ENCODE peak calls at places on chromosomes 7 and 10, in five cellular contexts. A is fibroblast of lung, W is lung, O is foreskin fibroblast, E is transverse colon. I is an unnamed sample.

GRCh38 chr7:142620375-142620774 is 128.9 kb upstream of the PRSS1 start:
- DNase-seq in E (no peak), W (no peak), A (no peak), O (no peak), I (no peak)

GRCh38 chr7:116592445-116592844 is 67.6 kb downstream of the CAV1 start:
- DNase-seq in W (peak; percentile 41), E (peak; percentile 45), O (no peak), A (no peak), I (no peak)

GRCh38 chr7:97003262-97004236 is 1.8 kb upstream of the DLX6 start:
- DNase-seq in E (no peak), O (no peak), W (no peak), A (no peak), I (no peak)

GRCh38 chr7:44769381-44770209 is 20.9 kb downstream of the ZMIZ2 start:
- DNase-seq in W (no peak), E (peak; percentile 44), A (peak; percentile 67), O (peak; percentile 46), I (no peak)

GRCh38 chr7:80834105-80834410 is 84.8 kb downstream of the SEMA3C start:
- DNase-seq in W (no peak), O (no peak), E (no peak), A (no peak), I (peak; percentile 95)

GRCh38 chr7:74499835-74500388 is 46.2 kb downstream of the GTF2IRD1 start:
- DNase-seq in A (no peak), O (no peak), W (no peak), E (no peak), I (no peak)

GRCh38 chr10:110420401-110421193 is 77.1 kb upstream of the DUSP5 start:
- DNase-seq in O (peak; percentile 77), E (no peak), A (peak; percentile 40), W (peak; percentile 78), I (no peak)

GRCh38 chr10:30284860-30285594 is 64.1 kb downstream of the MTPAP start:
- DNase-seq in W (no peak), O (peak; percentile 74), A (peak; percentile 22), E (no peak), I (no peak)

GRCh38 chr7:64884085-64884912 is 18.8 kb upstream of the ZNF273 start:
- DNase-seq in E (no peak), A (no peak), W (no peak), O (no peak), I (no peak)

GRCh38 chr7:24290004-24290641 is 6.1 kb downstream of the NPY start:
- DNase-seq in E (no peak), W (no peak), A (peak; percentile 36), O (peak; percentile 17), I (no peak)

GRCh38 chr10:22315455-22316285 is 518 bp upstream of the COMMD3 start:
- DNase-seq in A (no peak), W (peak; percentile 42), E (no peak), O (peak; percentile 35), I (no peak)
- H3K4me3 ChIP-seq in A (peak overlapping the region; percentile 71), W (peak overlapping the region; percentile 90), E (peak overlapping the region; percentile 87), O (peak overlapping the region; percentile 70), I (peak overlapping the region; percentile 72)

GRCh38 chr10:4319870-4320367 is 506.1 kb upstream of the AKR1E2 start:
- DNase-seq in W (no peak), A (no peak), E (no peak), O (no peak), I (no peak)
- TF ChIP-seq CTCF in W (no peak), A (no peak), E (no peak), O (no peak), I (no peak)

GRCh38 chr7:15684036-15684815 is 2.3 kb downstream of the MEOX2 start:
- DNase-seq in A (no peak), W (no peak), O (peak; percentile 41), E (no peak), I (no peak)
- H3K4me3 ChIP-seq in A (peak overlapping the region; percentile 73), W (no peak overlapping the region), O (peak overlapping the region; percentile 9), E (no peak overlapping the region), I (no peak overlapping the region)

DNA sequence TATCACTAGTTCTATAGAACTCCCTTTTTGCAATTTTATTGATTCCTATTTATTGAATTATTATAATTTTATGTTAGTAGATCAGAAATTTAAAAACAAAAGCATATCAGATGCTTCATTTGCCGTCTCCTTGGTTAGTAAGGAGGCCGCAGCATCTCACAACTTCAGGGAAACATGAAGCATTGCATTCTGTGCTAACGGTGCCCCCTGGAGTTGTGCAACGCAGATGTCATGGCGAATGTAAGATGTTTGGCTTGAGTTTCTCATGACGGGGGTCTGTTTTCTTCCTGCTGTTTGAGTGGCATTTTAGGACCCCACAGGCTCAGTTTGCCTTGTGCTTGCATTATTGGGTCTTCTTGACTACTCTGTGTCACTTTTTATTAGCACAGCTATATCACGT is 124.8 kb downstream of the CNNM2 start:
- DNase-seq in A (no peak), W (no peak), E (no peak), O (no peak), I (no peak)
- TF ChIP-seq CTCF in A (no peak), W (no peak), E (no peak), O (no peak), I (no peak)

GRCh38 chr10:121179006-121179405 is 327.8 kb downstream of the WDR11 start:
- DNase-seq in O (no peak), E (no peak), A (no peak), W (no peak), I (no peak)
- H3K4me3 ChIP-seq in O (no peak overlapping the region), E (no peak overlapping the region), A (no peak overlapping the region), W (no peak overlapping the region), I (no peak overlapping the region)

GRCh38 chr7:136292365-136292764 is 315.2 kb upstream of the MTPN start:
- DNase-seq in E (no peak), O (no peak), W (no peak), A (no peak), I (no peak)

GRCh38 chr7:136293272-136293671 is 316.1 kb upstream of the MTPN start:
- DNase-seq in W (no peak), O (no peak), E (no peak), A (no peak), I (no peak)

GRCh38 chr7:136293841-136294391 is 316.8 kb upstream of the MTPN start:
- DNase-seq in A (no peak), E (no peak), W (no peak), O (no peak), I (no peak)

GRCh38 chr7:136294977-136295376 is 317.8 kb upstream of the MTPN start:
- DNase-seq in W (no peak), O (no peak), E (no peak), A (no peak), I (no peak)
- TF ChIP-seq CTCF in W (no peak), O (no peak), E (no peak), A (no peak), I (no peak)

GRCh38 chr7:93148727-93149126 is 542 bp upstream of the SAMD9L start:
- DNase-seq in O (no peak), E (no peak), W (no peak), A (no peak), I (no peak)

GRCh38 chr7:93147358-93147757 is 827 bp downstream of the SAMD9L start:
- DNase-seq in O (peak; percentile 66), A (peak; percentile 69), E (peak; percentile 47), W (peak; percentile 42), I (no peak)

GRCh38 chr7:93146036-93146435 is 2.1 kb downstream of the SAMD9L start:
- DNase-seq in W (no peak), A (no peak), E (no peak), O (no peak), I (no peak)

GRCh38 chr7:93146465-93147127 is 1.6 kb downstream of the SAMD9L start:
- DNase-seq in O (peak; percentile 18), E (no peak), A (no peak), W (no peak), I (no peak)

DNA sequence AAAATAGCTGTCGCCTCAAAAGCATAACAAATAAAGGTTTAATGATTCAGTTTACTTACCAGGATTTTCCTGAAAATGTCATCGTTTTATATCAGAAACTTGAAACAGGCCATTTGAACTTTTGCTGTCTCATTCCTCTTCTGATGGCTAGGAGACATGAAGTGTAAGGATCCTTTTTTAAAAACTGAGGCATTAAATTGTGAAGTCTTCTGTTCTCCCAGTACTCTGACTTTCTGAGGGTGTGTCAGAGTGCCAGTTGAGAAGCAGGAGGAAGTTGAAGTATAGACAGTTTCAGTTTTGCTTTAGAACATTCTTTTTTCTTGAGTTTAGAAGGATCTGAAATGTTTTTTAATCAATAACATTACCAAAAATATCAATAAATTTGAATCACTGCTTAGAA is at the start of gene SAMD9L:
- DNase-seq in O (peak; percentile 52), W (no peak), A (peak; percentile 9), E (no peak), I (no peak)
- H3K4me3 ChIP-seq in O (peak within 1 kb of the TSS; percentile 42), W (peak within 1 kb of the TSS; percentile 44), A (peak within 1 kb of the TSS; percentile 91), E (peak within 1 kb of the TSS; percentile 17), I (peak within 1 kb of the TSS; percentile 15)

DNA sequence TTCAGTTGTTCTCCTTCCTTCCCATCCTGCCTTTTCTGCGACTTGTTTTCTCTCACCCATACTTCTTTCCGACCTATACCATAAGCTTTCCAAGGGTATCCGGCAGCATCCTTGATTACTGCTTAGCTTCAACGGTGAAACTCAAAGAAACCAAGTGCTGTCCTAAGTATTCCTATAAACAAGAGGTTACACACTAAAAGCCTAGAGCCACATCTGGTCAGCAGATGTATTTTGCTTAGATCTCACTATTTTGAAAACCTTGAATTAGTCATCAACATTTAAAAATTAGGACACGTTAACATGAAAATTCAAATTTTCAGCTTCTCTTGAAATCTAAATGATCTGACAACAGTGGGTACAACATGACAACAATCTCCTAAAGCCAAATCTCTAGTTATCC is 20.0 kb downstream of the ARHGAP21 start:
- DNase-seq in W (no peak), A (peak; percentile 76), O (peak; percentile 94), E (no peak), I (peak; percentile 62)
- TF ChIP-seq CTCF in W (no peak), A (no peak), O (no peak), E (no peak), I (no peak)

GRCh38 chr7:129781128-129781855 is 169.8 kb downstream of the NRF1 start:
- DNase-seq in E (no peak), A (no peak), W (no peak), O (no peak), I (no peak)

GRCh38 chr7:129780257-129781127 is 169.0 kb downstream of the NRF1 start:
- DNase-seq in O (peak; percentile 34), W (peak; percentile 89), A (no peak), E (peak; percentile 91), I (no peak)

GRCh38 chr7:129778770-129779601 is 167.5 kb downstream of the NRF1 start:
- DNase-seq in W (no peak), A (no peak), O (no peak), E (no peak), I (no peak)

GRCh38 chr7:129777993-129778769 is 166.7 kb downstream of the NRF1 start:
- DNase-seq in O (no peak), E (no peak), A (no peak), W (no peak), I (no peak)

DNA sequence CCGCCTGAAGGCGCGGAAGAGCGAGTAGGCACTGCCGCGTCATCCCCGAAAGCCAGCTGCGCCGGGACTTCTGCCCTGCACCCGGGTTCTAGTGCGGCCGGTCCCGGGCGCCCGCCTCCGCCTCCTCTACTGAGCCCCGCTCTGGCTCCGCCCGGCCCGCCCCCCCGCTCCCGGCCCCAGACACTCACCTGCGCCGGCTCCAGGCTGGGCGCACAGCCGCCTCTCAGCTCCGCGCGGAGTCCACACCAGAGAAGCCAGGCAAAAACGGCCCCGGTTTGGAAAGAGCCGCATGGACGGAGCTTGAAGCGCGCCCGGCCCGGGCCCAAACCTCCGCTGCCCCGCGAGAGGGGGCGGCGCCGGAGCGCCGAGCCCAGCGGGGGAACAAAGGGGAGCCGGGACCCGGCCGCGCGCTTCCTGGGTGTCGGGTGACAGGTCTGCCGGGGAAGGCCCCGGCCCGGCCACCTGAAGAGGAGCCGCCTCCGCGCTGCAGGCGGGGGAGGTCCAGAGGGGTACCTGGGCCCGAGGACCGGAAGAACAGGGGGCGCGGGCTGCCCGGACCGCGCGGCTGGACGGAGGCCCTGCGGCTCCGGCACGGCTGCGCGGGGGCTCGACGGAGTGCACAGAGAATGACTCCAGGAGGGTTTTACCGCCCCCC is 168.2 kb downstream of the NRF1 start:
- DNase-seq in A (no peak), W (peak; percentile 68), E (peak; percentile 49), O (no peak), I (no peak)
- H3K4me3 ChIP-seq in A (no peak overlapping the region), W (peak overlapping the region; percentile 31), E (peak overlapping the region; percentile 26), O (peak overlapping the region; percentile 17), I (peak overlapping the region; percentile 18)